ENCODE peak calls at places on chromosomes 3 and 15, in ten cellular contexts. D is D341Med; O is NCI-H1436; Z is stimulated activated CD4-positive, alpha-beta T cell treated with anti-CD3 and anti-CD28 coated beads, Interleukin-2, amount 100 ng/mL, for 48 hours; H is activated CD8-positive, alpha-beta memory T cell treated with anti-CD3 and anti-CD28 coated beads, Interleukin-2, amount 10 ng/mL, durations not matched to agents 7 days and 5 days; R is KBM-7; G is lower lobe of right lung; B is activated T-cell treated with anti-CD3 and anti-CD28 coated beads for 48 hours; X is spleen; W is NK-92 treated with Interleukin-12 subunit alpha and Interleukin-12 subunit beta, amount 100 ng/mL, for 24 hours. L is an unnamed sample.
A peak's percentile ranks its signal among the peaks of the same experiment; 100 is the strongest.

GRCh38 chr3:101720851-101721649 is 3.4 kb upstream of the CEP97 start:
- DNase-seq in H (no peak), W (no peak), G (no peak), D (peak; percentile 25), X (no peak), B (no peak), Z (no peak), R (peak; percentile 40), O (no peak), L (no peak)

GRCh38 chr3:123283074-123283473 is 81.3 kb downstream of the SEC22A start:
- DNase-seq in D (peak; percentile 22), W (no peak), O (no peak), Z (no peak), H (no peak), X (no peak), R (no peak), G (no peak), B (no peak), L (no peak)

GRCh38 chr3:135911106-135911505 is 54.4 kb upstream of the PPP2R3A start:
- DNase-seq in X (no peak), G (no peak), O (no peak), H (no peak), W (no peak), B (no peak), D (no peak), Z (no peak), R (no peak), L (no peak)

GRCh38 chr3:126982522-126983175 is at the start of gene PLXNA1:
- DNase-seq in D (peak; percentile 99), W (peak; percentile 54), R (peak; percentile 83), X (peak; percentile 97), Z (peak; percentile 81), O (peak; percentile 74), B (peak; percentile 85), H (peak; percentile 87), G (peak; percentile 87), L (peak; percentile 79)

GRCh38 chr15:58748787-58749531 is 548 bp downstream of the ADAM10 start:
- DNase-seq in W (peak; percentile 65), D (peak; percentile 76), O (peak; percentile 12), R (peak; percentile 58), H (peak; percentile 66), Z (peak; percentile 14), X (peak; percentile 91), G (peak; percentile 70), B (peak; percentile 33), L (peak; percentile 37)

GRCh38 chr3:46905191-46905560 is 27.7 kb downstream of the PTH1R start:
- DNase-seq in Z (no peak), H (no peak), X (peak; percentile 38), B (no peak), D (no peak), W (no peak), O (no peak), R (no peak), G (peak; percentile 19), L (no peak)

GRCh38 chr3:182117131-182117530 is 405.4 kb downstream of the SOX2 start:
- DNase-seq in W (no peak), Z (no peak), B (no peak), X (no peak), O (no peak), D (no peak), H (no peak), R (no peak), G (no peak), L (no peak)

GRCh38 chr3:13347390-13347966 is 72.6 kb downstream of the NUP210 start:
- DNase-seq in H (no peak), D (no peak), O (no peak), G (no peak), R (no peak), B (no peak), X (no peak), Z (no peak), W (no peak), L (peak; percentile 25)

GRCh38 chr15:53453253-53454105 is 306.0 kb downstream of the WDR72 start:
- DNase-seq in H (no peak), B (no peak), O (no peak), D (no peak), G (no peak), R (no peak), X (no peak), Z (no peak), W (no peak), L (peak; percentile 90)

L was measured in mucosa of gallbladder.